ENCODE peak calls at places on chromosomes 7 and 10, in six cellular contexts. L is fibroblast of lung; P is neural progenitor cell; T is right lobe of liver; M is GM23338; D is effector memory CD4-positive, alpha-beta T cell. W is an unnamed sample. For H3K4me1, the result is how much of the 10 kb centered on the place peaks cover.

GRCh38 chr7:2438775-2439174 is 35.4 kb downstream of the CHST12 start:
- DNase-seq in L (no peak), P (no peak), T (no peak), M (no peak), D (no peak), W (no peak)

GRCh38 chr10:581776-582330 is 107.6 kb downstream of the DIP2C start:
- DNase-seq in L (no peak), P (no peak), T (no peak), M (no peak), D (no peak), W (no peak)

GRCh38 chr10:79055892-79056291 is 12.9 kb upstream of the ZMIZ1 start:
- DNase-seq in L (no peak), P (no peak), T (peak), M (no peak), D (no peak), W (no peak)

GRCh38 chr10:121595321-121595805 is 2.9 kb downstream of the FGFR2 start:
- DNase-seq in L (peak), P (no peak), T (no peak), M (no peak), D (no peak), W (no peak)

GRCh38 chr7:88758355-88759215 is 915 bp upstream of the ZNF804B start:
- DNase-seq in L (peak), P (peak), T (peak), M (peak), D (no peak), W (peak)

GRCh38 chr7:35758421-35758820 is 42.4 kb upstream of the SEPTIN7 start:
- DNase-seq in L (peak), P (peak), T (no peak), M (peak), D (no peak), W (no peak)

GRCh38 chr10:48460148-48460545 is 144.7 kb downstream of the ARHGAP22 start:
- DNase-seq in L (no peak), P (no peak), T (no peak), M (no peak), D (no peak), W (no peak)

GRCh38 chr10:22503315-22504090 is 158.2 kb downstream of the SPAG6 start:
- DNase-seq in L (peak), P (no peak), T (no peak), M (no peak), D (no peak), W (no peak)

GRCh38 chr7:30845426-30846135 is 66.1 kb upstream of the AQP1 start:
- DNase-seq in L (peak), P (no peak), T (no peak), M (no peak), D (no peak), W (no peak)

GRCh38 chr10:129101232-129101980 is 365.6 kb upstream of the MGMT start:
- DNase-seq in L (no peak), P (no peak), T (no peak), M (no peak), D (no peak), W (no peak)

GRCh38 chr10:88966785-88967184 is 14.2 kb upstream of the ACTA2 start:
- DNase-seq in L (no peak), P (no peak), T (no peak), M (no peak), D (no peak), W (no peak)

GRCh38 chr7:111137296-111138195 is 46.6 kb downstream of the LRRN3 start:
- DNase-seq in L (peak), P (peak), T (no peak), M (no peak), D (no peak), W (no peak)

GRCh38 chr7:120441850-120442249 is 168.9 kb downstream of the KCND2 start:
- DNase-seq in L (no peak), P (no peak), T (no peak), M (no peak), D (no peak), W (no peak)

GRCh38 chr10:25297466-25297865 is 122.7 kb downstream of the GPR158 start:
- DNase-seq in L (no peak), P (no peak), T (no peak), M (no peak), D (no peak), W (no peak)

GRCh38 chr7:77460057-77460486 is 43.9 kb upstream of the GSAP start:
- DNase-seq in L (no peak), P (no peak), T (no peak), M (peak), D (no peak), W (no peak)

GRCh38 chr7:37832194-37832593 is 16.2 kb upstream of the NME8 start:
- DNase-seq in L (peak), P (no peak), T (peak), M (no peak), D (no peak), W (no peak)

GRCh38 chr7:100372256-100372655 is 1.0 kb upstream of the PILRA start:
- DNase-seq in L (peak), P (no peak), T (no peak), M (no peak), D (no peak), W (no peak)

GRCh38 chr10:71520042-71520441 is 123.3 kb downstream of the CDH23 start:
- DNase-seq in L (peak), P (no peak), T (no peak), M (no peak), D (no peak), W (no peak)

GRCh38 chr7:44189993-44190872 is 994 bp upstream of the GCK start:
- DNase-seq in L (no peak), P (no peak), T (no peak), M (no peak), D (no peak), W (no peak)

GRCh38 chr10:69456880-69457693 is 5.8 kb downstream of the TSPAN15 start:
- DNase-seq in L (peak), P (no peak), T (no peak), M (no peak), D (no peak), W (no peak)

GRCh38 chr7:71077743-71078476 is 54.0 kb upstream of the GALNT17 start:
- DNase-seq in L (no peak), P (no peak), T (no peak), M (no peak), D (no peak), W (no peak)

GRCh38 chr10:111338035-111338434 is 261.2 kb downstream of the ADRA2A start:
- DNase-seq in L (no peak), P (no peak), T (no peak), M (no peak), D (no peak), W (no peak)

GRCh38 chr7:112638675-112639400 is 151.4 kb downstream of the TMEM168 start:
- DNase-seq in L (no peak), P (no peak), T (no peak), M (no peak), D (no peak), W (no peak)

GRCh38 chr7:30427296-30428080 is 51.1 kb downstream of the NOD1 start:
- DNase-seq in L (no peak), P (no peak), T (no peak), M (no peak), D (no peak), W (no peak)

GRCh38 chr10:133100706-133101463 is 13.2 kb downstream of the ADGRA1 start:
- DNase-seq in L (no peak), P (peak), T (no peak), M (peak), D (no peak), W (peak)

GRCh38 chr10:102399217-102400021 is 3.9 kb downstream of the NFKB2 start:
- DNase-seq in L (peak), P (peak), T (peak), M (peak), D (peak), W (no peak)

GRCh38 chr10:114716811-114717404 is 58.8 kb upstream of the ABLIM1 start:
- DNase-seq in L (peak), P (no peak), T (no peak), M (no peak), D (no peak), W (no peak)
- H3K4me1 ChIP-seq in L (under half), P (under half), T (under half), M (under half), D (under half), W (under half)

GRCh38 chr10:109982123-109982522 is 25.7 kb upstream of the ADD3 start:
- DNase-seq in L (peak), P (no peak), T (no peak), M (no peak), D (no peak), W (no peak)

GRCh38 chr10:109979215-109979614 is 28.6 kb upstream of the ADD3 start:
- DNase-seq in L (no peak), P (no peak), T (no peak), M (no peak), D (no peak), W (no peak)

GRCh38 chr10:109984013-109984412 is 23.8 kb upstream of the ADD3 start:
- DNase-seq in L (no peak), P (no peak), T (no peak), M (no peak), D (no peak), W (no peak)

GRCh38 chr10:109981641-109982040 is 26.1 kb upstream of the ADD3 start:
- DNase-seq in L (peak), P (no peak), T (no peak), M (no peak), D (no peak), W (no peak)

DNA sequence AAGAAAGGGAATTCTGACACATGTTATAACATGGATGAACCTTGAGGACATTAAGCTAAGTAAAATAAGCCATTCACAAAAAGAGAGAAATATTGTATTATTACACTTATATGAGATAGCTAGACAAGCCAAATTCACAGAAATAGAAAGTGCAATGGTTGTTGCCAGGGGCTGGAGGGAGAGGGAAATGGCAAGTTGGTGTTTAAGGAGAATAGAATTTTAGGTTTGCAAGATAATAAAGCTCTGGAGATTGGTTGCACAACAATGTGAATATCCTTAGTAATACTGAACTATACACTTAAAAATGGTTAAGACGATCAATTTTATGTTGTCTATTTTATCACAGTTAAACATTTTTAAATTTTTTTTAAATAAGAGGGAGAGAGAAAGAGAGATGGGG is 25.0 kb upstream of the ADD3 start:
- DNase-seq in L (no peak), P (no peak), T (no peak), M (no peak), D (no peak), W (no peak)
- H3K4me1 ChIP-seq in L (under half), P (under half), T (under half), M (under half), D (under half), W (under half)

DNA sequence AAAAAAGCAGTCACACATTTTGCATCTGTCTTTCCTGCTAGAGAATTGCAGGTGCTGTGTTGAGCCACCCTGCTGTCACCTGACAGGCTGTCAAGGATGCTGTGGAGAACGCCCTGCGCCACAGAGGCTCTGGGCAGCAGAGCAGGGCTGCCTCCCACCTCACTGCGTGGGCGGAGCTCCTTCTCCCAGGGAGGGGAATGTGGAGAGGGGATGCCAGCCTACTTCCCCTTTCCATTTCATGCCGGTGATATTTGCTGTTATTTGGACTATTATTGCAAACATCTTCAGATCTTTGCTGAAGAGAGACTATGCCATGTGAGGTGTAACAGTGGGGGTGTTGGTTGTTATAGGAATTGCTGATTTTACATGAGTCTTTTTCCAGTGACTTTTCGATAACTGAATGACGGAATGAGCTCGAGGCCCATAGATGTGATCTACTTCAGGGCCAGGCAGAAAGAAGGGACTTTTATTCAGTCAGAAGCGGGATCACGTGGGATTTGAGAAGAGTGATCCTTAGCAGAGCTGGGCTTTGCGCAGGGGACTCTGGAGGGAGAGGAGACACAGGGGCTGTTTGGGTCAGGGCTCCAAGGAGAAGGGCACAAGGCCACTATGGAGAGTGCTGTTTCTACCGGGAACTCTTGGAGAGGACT is 13.6 kb upstream of the PRKAG2 start:
- DNase-seq in L (no peak), P (no peak), T (no peak), M (no peak), D (no peak), W (no peak)
- H3K4me1 ChIP-seq in L (under half), P (under half), T (under half), M (under half), D (under half), W (under half)

GRCh38 chr10:74949024-74949423 is 122.6 kb downstream of the KAT6B start:
- DNase-seq in L (no peak), P (no peak), T (no peak), M (no peak), D (no peak), W (no peak)
- H3K4me1 ChIP-seq in L (under half), P (under half), T (under half), M (under half), D (under half), W (under half)